ENCODE peak calls at places on chromosomes 5 and 9, in six cellular contexts. Y is neural progenitor cell, S is hepatocyte, H is MM.1S, B is GM23338, J is HCT116. R is an unnamed sample.

GRCh38 chr5:133895979-133896378 is 72.4 kb downstream of the C5orf15 start:
- DNase-seq in S (peak), B (no peak), J (no peak), Y (no peak), H (peak), R (peak)

GRCh38 chr9:8349928-8350327 is 550.4 kb upstream of the DMAC1 start:
- DNase-seq in Y (no peak), B (no peak), H (no peak), J (no peak), S (no peak), R (no peak)

GRCh38 chr9:108316066-108316465 is 539.7 kb downstream of the ACTL7B start:
- DNase-seq in B (no peak), S (no peak), J (no peak), Y (no peak), H (no peak), R (no peak)

GRCh38 chr9:16884952-16885513 is 14.6 kb upstream of the BNC2 start:
- DNase-seq in B (no peak), Y (no peak), H (peak), J (no peak), S (no peak), R (peak)

GRCh38 chr5:41754857-41755256 is 115.4 kb downstream of the OXCT1 start:
- DNase-seq in B (no peak), Y (no peak), S (no peak), J (no peak), H (peak), R (peak)

GRCh38 chr9:120396418-120396817 is 183.5 kb downstream of the CDK5RAP2 start:
- DNase-seq in H (no peak), S (no peak), B (no peak), J (no peak), Y (no peak), R (peak)

GRCh38 chr9:93096811-93097382 is 880 bp downstream of the CARD19 start:
- DNase-seq in S (no peak), Y (no peak), H (peak), J (no peak), B (no peak), R (no peak)

GRCh38 chr9:114318416-114318815 is 4.5 kb upstream of the ORM1 start:
- DNase-seq in J (no peak), S (no peak), B (no peak), Y (no peak), H (no peak), R (no peak)

GRCh38 chr5:154860123-154860522 is 1.7 kb downstream of the CNOT8 start:
- DNase-seq in H (no peak), B (peak), Y (peak), S (no peak), J (no peak), R (peak)
- TF ChIP-seq EZH2phosphoT487 in H (no peak), B (no peak), Y (no peak), S (no peak), J (no peak), R (no peak)

GRCh38 chr5:169445191-169445590 is 138.4 kb upstream of the SPDL1 start:
- DNase-seq in H (no peak), Y (no peak), S (no peak), B (no peak), J (no peak), R (peak)
- TF ChIP-seq EZH2 in H (no peak), Y (no peak), S (no peak), B (no peak), J (no peak), R (no peak)

GRCh38 chr5:154494036-154494435 is 16.0 kb upstream of the HAND1 start:
- DNase-seq in J (no peak), B (no peak), S (no peak), Y (no peak), H (no peak), R (no peak)

GRCh38 chr5:154487541-154487940 is 9.5 kb upstream of the HAND1 start:
- DNase-seq in J (no peak), S (no peak), H (peak), Y (no peak), B (no peak), R (no peak)

GRCh38 chr5:154498597-154499393 is 20.8 kb upstream of the HAND1 start:
- DNase-seq in H (no peak), Y (no peak), B (no peak), J (no peak), S (no peak), R (no peak)

GRCh38 chr5:154491951-154492350 is 13.9 kb upstream of the HAND1 start:
- DNase-seq in S (no peak), H (no peak), Y (no peak), J (no peak), B (no peak), R (no peak)

GRCh38 chr5:154493274-154493673 is 15.2 kb upstream of the HAND1 start:
- DNase-seq in S (no peak), B (peak), J (no peak), Y (peak), H (no peak), R (no peak)
- TF ChIP-seq CTCF in S (no peak), B (peak), J (no peak), Y (no peak), H (no peak), R (no peak)

GRCh38 chr5:23411200-23411599 is 96.2 kb upstream of the PRDM9 start:
- DNase-seq in J (no peak), Y (no peak), H (no peak), S (no peak), B (no peak), R (no peak)
- TF ChIP-seq EZH2phosphoT487 in J (no peak), Y (no peak), H (no peak), S (no peak), B (no peak), R (no peak)

DNA sequence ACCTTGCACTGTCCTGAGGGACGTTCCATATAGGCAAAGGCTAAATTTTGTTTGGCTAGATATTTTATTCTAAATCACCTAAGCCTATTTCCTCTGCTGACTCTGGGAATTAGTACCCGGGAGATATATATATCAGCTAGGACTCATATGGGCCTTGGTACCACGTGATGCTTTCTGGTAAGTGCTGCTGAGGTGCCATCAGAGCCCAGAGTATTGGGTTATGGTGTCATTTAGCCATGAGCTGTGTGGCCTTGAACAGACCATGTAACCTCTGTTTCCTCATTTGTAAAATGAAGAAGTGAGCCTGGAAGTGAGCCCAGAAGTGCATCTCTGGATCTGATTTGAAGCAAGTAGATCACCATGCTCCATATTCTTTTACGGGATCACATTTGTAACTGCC is 126.1 kb downstream of the GPBP1 start:
- DNase-seq in B (no peak), H (no peak), J (no peak), Y (no peak), S (no peak), R (no peak)
- TF ChIP-seq EZH2 in B (no peak), H (no peak), J (no peak), Y (no peak), S (no peak), R (no peak)

GRCh38 chr9:109455391-109455790 is 42.7 kb downstream of the PTPN3 start:
- DNase-seq in H (no peak), B (peak), J (no peak), Y (peak), S (no peak), R (no peak)
- TF ChIP-seq CTCF in H (no peak), B (peak), J (peak), Y (peak), S (no peak), R (no peak)

DNA sequence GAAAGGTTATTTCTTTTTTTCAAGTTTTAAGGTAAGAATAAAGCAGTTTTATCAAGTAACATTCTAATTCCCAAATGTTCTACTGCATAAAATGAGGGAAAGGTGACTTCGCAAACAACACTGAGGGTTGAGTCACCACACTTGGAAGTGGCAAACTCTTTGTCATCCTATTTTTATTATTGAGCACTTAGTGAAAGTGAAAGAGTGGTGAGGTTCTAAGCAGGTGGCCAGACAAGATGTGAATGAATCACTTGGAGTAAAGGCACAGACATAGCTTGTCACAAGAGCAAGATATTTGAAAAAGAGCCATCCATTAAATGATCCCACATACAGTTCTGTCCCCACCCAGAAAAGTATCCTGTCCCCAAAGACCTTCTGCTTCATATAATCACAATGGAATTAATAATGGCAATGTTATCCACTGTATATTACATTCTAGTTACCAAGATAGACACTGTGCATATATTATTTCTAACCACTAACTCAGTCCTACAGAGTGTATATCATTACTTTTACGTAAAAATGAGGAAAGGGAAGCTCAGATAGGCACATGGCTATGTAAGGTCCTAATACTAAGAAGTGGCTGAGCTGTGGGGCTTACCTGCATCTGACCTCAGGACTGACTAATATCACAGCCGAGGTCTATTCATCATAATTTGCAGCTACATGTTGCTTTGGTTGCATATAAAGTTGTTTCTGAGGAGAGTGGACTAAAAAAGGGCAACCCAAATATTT is 730.4 kb upstream of the MEF2C start:
- DNase-seq in J (no peak), Y (no peak), B (no peak), S (no peak), H (peak), R (peak)
- TF ChIP-seq EZH2phosphoT487 in J (no peak), Y (no peak), B (no peak), S (no peak), H (no peak), R (no peak)

GRCh38 chr9:97857603-97858392 is 4.8 kb downstream of the FOXE1 start:
- DNase-seq in H (no peak), J (no peak), Y (peak), B (peak), S (no peak), R (no peak)
- TF ChIP-seq EZH2 in H (no peak), J (no peak), Y (peak), B (peak), S (peak), R (no peak)

GRCh38 chr9:137277329-137278041 is at the start of gene TOR4A:
- DNase-seq in J (peak), H (peak), Y (peak), B (peak), S (peak), R (peak)
- TF ChIP-seq CTCF in J (peak), H (peak), Y (no peak), B (peak), S (peak), R (peak)

R was measured in PC-3.